ENCODE peak calls at places on chromosomes 5 and 9, in ten cellular contexts. One of them, this sample, is unnamed.

GRCh38 chr9:29312327-29312726 is 1739.0 kb upstream of the C9orf72 start:
- DNase-seq in fibroblast of lung: no peak
- DNase-seq in mammary epithelial cell: no peak
- DNase-seq in WTC11: no peak
- DNase-seq in left ventricle myocardium inferior: no peak
- DNase-seq in colonic mucosa: no peak
- DNase-seq in suprapubic skin: no peak
- DNase-seq in adrenal gland: no peak
- DNase-seq in foreskin fibroblast: no peak
- DNase-seq in GM13976: no peak
- DNase-seq in this sample: no peak

GRCh38 chr9:22208846-22209585 is 199.9 kb upstream of the CDKN2B start:
- DNase-seq in GM13976: no peak
- DNase-seq in mammary epithelial cell: peak
- DNase-seq in fibroblast of lung: peak
- DNase-seq in foreskin fibroblast: peak
- DNase-seq in left ventricle myocardium inferior: no peak
- DNase-seq in adrenal gland: no peak
- DNase-seq in colonic mucosa: no peak
- DNase-seq in suprapubic skin: no peak
- DNase-seq in WTC11: no peak
- DNase-seq in this sample: no peak

GRCh38 chr9:31304576-31304975 is 1079.9 kb upstream of the ACO1 start:
- DNase-seq in suprapubic skin: no peak
- DNase-seq in left ventricle myocardium inferior: no peak
- DNase-seq in fibroblast of lung: peak
- DNase-seq in WTC11: no peak
- DNase-seq in adrenal gland: no peak
- DNase-seq in GM13976: no peak
- DNase-seq in mammary epithelial cell: peak
- DNase-seq in colonic mucosa: no peak
- DNase-seq in foreskin fibroblast: peak
- DNase-seq in this sample: no peak

GRCh38 chr5:75885321-75885720 is 168.1 kb upstream of the POC5 start:
- DNase-seq in left ventricle myocardium inferior: no peak
- DNase-seq in colonic mucosa: no peak
- DNase-seq in foreskin fibroblast: no peak
- DNase-seq in suprapubic skin: no peak
- DNase-seq in WTC11: no peak
- DNase-seq in GM13976: no peak
- DNase-seq in mammary epithelial cell: no peak
- DNase-seq in adrenal gland: no peak
- DNase-seq in fibroblast of lung: no peak
- DNase-seq in this sample: no peak

GRCh38 chr5:173538654-173539053 is 77.8 kb downstream of the BOD1 start:
- DNase-seq in foreskin fibroblast: no peak
- DNase-seq in left ventricle myocardium inferior: no peak
- DNase-seq in mammary epithelial cell: no peak
- DNase-seq in GM13976: no peak
- DNase-seq in adrenal gland: no peak
- DNase-seq in colonic mucosa: no peak
- DNase-seq in fibroblast of lung: no peak
- DNase-seq in WTC11: no peak
- DNase-seq in suprapubic skin: no peak
- DNase-seq in this sample: no peak

GRCh38 chr9:78685471-78685870 is 388.5 kb downstream of the PSAT1 start:
- DNase-seq in GM13976: no peak
- DNase-seq in WTC11: no peak
- DNase-seq in suprapubic skin: no peak
- DNase-seq in mammary epithelial cell: peak
- DNase-seq in adrenal gland: no peak
- DNase-seq in colonic mucosa: no peak
- DNase-seq in left ventricle myocardium inferior: no peak
- DNase-seq in foreskin fibroblast: no peak
- DNase-seq in fibroblast of lung: no peak
- DNase-seq in this sample: no peak

GRCh38 chr5:73974871-73975351 is 348.9 kb downstream of the ARHGEF28 start:
- DNase-seq in WTC11: no peak
- DNase-seq in colonic mucosa: no peak
- DNase-seq in GM13976: no peak
- DNase-seq in fibroblast of lung: no peak
- DNase-seq in left ventricle myocardium inferior: peak
- DNase-seq in suprapubic skin: no peak
- DNase-seq in foreskin fibroblast: peak
- DNase-seq in adrenal gland: no peak
- DNase-seq in mammary epithelial cell: peak
- DNase-seq in this sample: no peak

GRCh38 chr9:23638837-23639426 is 187.1 kb downstream of the ELAVL2 start:
- DNase-seq in WTC11: no peak
- DNase-seq in colonic mucosa: no peak
- DNase-seq in adrenal gland: no peak
- DNase-seq in fibroblast of lung: no peak
- DNase-seq in left ventricle myocardium inferior: no peak
- DNase-seq in GM13976: no peak
- DNase-seq in suprapubic skin: no peak
- DNase-seq in mammary epithelial cell: peak
- DNase-seq in foreskin fibroblast: no peak
- DNase-seq in this sample: no peak

GRCh38 chr9:33329117-33329563 is 38.8 kb downstream of the NFX1 start:
- DNase-seq in colonic mucosa: peak
- DNase-seq in foreskin fibroblast: peak
- DNase-seq in mammary epithelial cell: peak
- DNase-seq in left ventricle myocardium inferior: no peak
- DNase-seq in adrenal gland: peak
- DNase-seq in fibroblast of lung: peak
- DNase-seq in suprapubic skin: no peak
- DNase-seq in WTC11: no peak
- DNase-seq in GM13976: no peak
- DNase-seq in this sample: no peak

GRCh38 chr5:66713998-66714397 is 117.8 kb downstream of the MAST4 start:
- DNase-seq in mammary epithelial cell: peak
- DNase-seq in adrenal gland: no peak
- DNase-seq in fibroblast of lung: no peak
- DNase-seq in suprapubic skin: no peak
- DNase-seq in foreskin fibroblast: peak
- DNase-seq in GM13976: no peak
- DNase-seq in WTC11: no peak
- DNase-seq in colonic mucosa: no peak
- DNase-seq in left ventricle myocardium inferior: no peak
- DNase-seq in this sample: no peak

GRCh38 chr9:14935917-14936316 is 25.7 kb upstream of the FREM1 start:
- DNase-seq in fibroblast of lung: no peak
- DNase-seq in foreskin fibroblast: no peak
- DNase-seq in mammary epithelial cell: no peak
- DNase-seq in suprapubic skin: no peak
- DNase-seq in left ventricle myocardium inferior: no peak
- DNase-seq in WTC11: no peak
- DNase-seq in colonic mucosa: no peak
- DNase-seq in GM13976: no peak
- DNase-seq in adrenal gland: no peak
- DNase-seq in this sample: no peak

GRCh38 chr5:61919920-61920319 is 386.1 kb upstream of the KIF2A start:
- DNase-seq in left ventricle myocardium inferior: no peak
- DNase-seq in foreskin fibroblast: no peak
- DNase-seq in suprapubic skin: no peak
- DNase-seq in fibroblast of lung: no peak
- DNase-seq in GM13976: no peak
- DNase-seq in colonic mucosa: no peak
- DNase-seq in mammary epithelial cell: peak
- DNase-seq in WTC11: no peak
- DNase-seq in adrenal gland: no peak
- DNase-seq in this sample: no peak

GRCh38 chr5:40406426-40407211 is 273.1 kb upstream of the PTGER4 start:
- DNase-seq in fibroblast of lung: peak
- DNase-seq in GM13976: no peak
- DNase-seq in colonic mucosa: no peak
- DNase-seq in suprapubic skin: no peak
- DNase-seq in WTC11: no peak
- DNase-seq in adrenal gland: no peak
- DNase-seq in left ventricle myocardium inferior: no peak
- DNase-seq in foreskin fibroblast: peak
- DNase-seq in mammary epithelial cell: no peak
- DNase-seq in this sample: no peak

GRCh38 chr5:120447706-120448239 is 16.3 kb upstream of the PRR16 start:
- DNase-seq in fibroblast of lung: no peak
- DNase-seq in GM13976: no peak
- DNase-seq in foreskin fibroblast: peak
- DNase-seq in suprapubic skin: no peak
- DNase-seq in WTC11: no peak
- DNase-seq in left ventricle myocardium inferior: no peak
- DNase-seq in mammary epithelial cell: peak
- DNase-seq in colonic mucosa: no peak
- DNase-seq in adrenal gland: no peak
- DNase-seq in this sample: no peak

GRCh38 chr5:113123563-113123962 is 147.0 kb downstream of the DCP2 start:
- DNase-seq in left ventricle myocardium inferior: no peak
- DNase-seq in colonic mucosa: no peak
- DNase-seq in WTC11: no peak
- DNase-seq in fibroblast of lung: no peak
- DNase-seq in mammary epithelial cell: no peak
- DNase-seq in suprapubic skin: no peak
- DNase-seq in GM13976: no peak
- DNase-seq in adrenal gland: no peak
- DNase-seq in foreskin fibroblast: no peak
- DNase-seq in this sample: no peak
- TF ChIP-seq CTCF in left ventricle myocardium inferior: peak
- TF ChIP-seq CTCF in colonic mucosa: no peak
- TF ChIP-seq CTCF in WTC11: peak
- TF ChIP-seq CTCF in fibroblast of lung: peak
- TF ChIP-seq CTCF in mammary epithelial cell: peak
- TF ChIP-seq CTCF in suprapubic skin: no peak
- TF ChIP-seq CTCF in GM13976: no peak
- TF ChIP-seq CTCF in adrenal gland: no peak
- TF ChIP-seq CTCF in foreskin fibroblast: peak
- TF ChIP-seq CTCF in this sample: peak

GRCh38 chr5:55232985-55233928 is at the start of gene CCNO:
- DNase-seq in foreskin fibroblast: peak
- DNase-seq in colonic mucosa: peak
- DNase-seq in left ventricle myocardium inferior: peak
- DNase-seq in suprapubic skin: peak
- DNase-seq in WTC11: peak
- DNase-seq in mammary epithelial cell: peak
- DNase-seq in fibroblast of lung: peak
- DNase-seq in GM13976: peak
- DNase-seq in adrenal gland: peak
- DNase-seq in this sample: no peak
- TF ChIP-seq CTCF in foreskin fibroblast: no peak
- TF ChIP-seq CTCF in colonic mucosa: no peak
- TF ChIP-seq CTCF in left ventricle myocardium inferior: no peak
- TF ChIP-seq CTCF in suprapubic skin: no peak
- TF ChIP-seq CTCF in WTC11: no peak
- TF ChIP-seq CTCF in mammary epithelial cell: peak
- TF ChIP-seq CTCF in fibroblast of lung: no peak
- TF ChIP-seq CTCF in GM13976: no peak
- TF ChIP-seq CTCF in adrenal gland: no peak
- TF ChIP-seq CTCF in this sample: peak

DNA sequence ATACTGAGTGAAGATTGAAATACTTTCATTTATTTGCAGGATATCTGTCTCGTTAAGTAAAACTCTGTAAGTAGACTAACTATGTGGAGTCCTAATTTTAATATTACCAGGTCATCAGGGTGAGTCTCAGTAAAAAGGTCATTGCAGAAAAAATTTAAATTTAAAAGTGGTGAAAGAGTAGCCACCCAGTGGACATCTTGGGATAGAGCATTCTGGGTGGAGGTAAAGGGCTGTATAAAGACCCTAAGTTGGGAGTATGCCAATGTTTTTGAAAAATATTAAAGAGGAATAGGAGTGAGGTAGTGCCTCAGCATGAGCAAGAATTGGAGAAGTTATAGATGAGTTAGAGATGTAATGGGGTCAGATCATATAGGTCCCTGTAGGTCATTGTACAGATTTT is 145.5 kb downstream of the HMHB1 start:
- DNase-seq in fibroblast of lung: no peak
- DNase-seq in colonic mucosa: no peak
- DNase-seq in foreskin fibroblast: no peak
- DNase-seq in left ventricle myocardium inferior: no peak
- DNase-seq in adrenal gland: no peak
- DNase-seq in GM13976: no peak
- DNase-seq in suprapubic skin: no peak
- DNase-seq in WTC11: no peak
- DNase-seq in mammary epithelial cell: no peak
- DNase-seq in this sample: no peak
- TF ChIP-seq CTCF in fibroblast of lung: peak
- TF ChIP-seq CTCF in colonic mucosa: no peak
- TF ChIP-seq CTCF in foreskin fibroblast: peak
- TF ChIP-seq CTCF in left ventricle myocardium inferior: peak
- TF ChIP-seq CTCF in adrenal gland: no peak
- TF ChIP-seq CTCF in GM13976: no peak
- TF ChIP-seq CTCF in suprapubic skin: no peak
- TF ChIP-seq CTCF in WTC11: peak
- TF ChIP-seq CTCF in mammary epithelial cell: peak
- TF ChIP-seq CTCF in this sample: peak

GRCh38 chr9:72428329-72428728 is 63.3 kb upstream of the ZFAND5 start:
- DNase-seq in mammary epithelial cell: peak
- DNase-seq in colonic mucosa: no peak
- DNase-seq in suprapubic skin: no peak
- DNase-seq in adrenal gland: no peak
- DNase-seq in foreskin fibroblast: peak
- DNase-seq in left ventricle myocardium inferior: no peak
- DNase-seq in fibroblast of lung: peak
- DNase-seq in WTC11: no peak
- DNase-seq in GM13976: no peak
- DNase-seq in this sample: no peak

GRCh38 chr9:72422214-72422613 is 57.2 kb upstream of the ZFAND5 start:
- DNase-seq in left ventricle myocardium inferior: no peak
- DNase-seq in adrenal gland: no peak
- DNase-seq in colonic mucosa: no peak
- DNase-seq in suprapubic skin: no peak
- DNase-seq in foreskin fibroblast: no peak
- DNase-seq in fibroblast of lung: no peak
- DNase-seq in WTC11: no peak
- DNase-seq in mammary epithelial cell: no peak
- DNase-seq in GM13976: no peak
- DNase-seq in this sample: no peak

GRCh38 chr9:72431036-72431435 is 66.0 kb upstream of the ZFAND5 start:
- DNase-seq in colonic mucosa: no peak
- DNase-seq in WTC11: no peak
- DNase-seq in left ventricle myocardium inferior: no peak
- DNase-seq in adrenal gland: no peak
- DNase-seq in GM13976: no peak
- DNase-seq in suprapubic skin: no peak
- DNase-seq in mammary epithelial cell: no peak
- DNase-seq in fibroblast of lung: no peak
- DNase-seq in foreskin fibroblast: no peak
- DNase-seq in this sample: no peak

GRCh38 chr9:72424131-72424530 is 59.1 kb upstream of the ZFAND5 start:
- DNase-seq in foreskin fibroblast: no peak
- DNase-seq in left ventricle myocardium inferior: no peak
- DNase-seq in adrenal gland: no peak
- DNase-seq in fibroblast of lung: no peak
- DNase-seq in colonic mucosa: no peak
- DNase-seq in WTC11: no peak
- DNase-seq in suprapubic skin: no peak
- DNase-seq in GM13976: no peak
- DNase-seq in mammary epithelial cell: no peak
- DNase-seq in this sample: no peak

DNA sequence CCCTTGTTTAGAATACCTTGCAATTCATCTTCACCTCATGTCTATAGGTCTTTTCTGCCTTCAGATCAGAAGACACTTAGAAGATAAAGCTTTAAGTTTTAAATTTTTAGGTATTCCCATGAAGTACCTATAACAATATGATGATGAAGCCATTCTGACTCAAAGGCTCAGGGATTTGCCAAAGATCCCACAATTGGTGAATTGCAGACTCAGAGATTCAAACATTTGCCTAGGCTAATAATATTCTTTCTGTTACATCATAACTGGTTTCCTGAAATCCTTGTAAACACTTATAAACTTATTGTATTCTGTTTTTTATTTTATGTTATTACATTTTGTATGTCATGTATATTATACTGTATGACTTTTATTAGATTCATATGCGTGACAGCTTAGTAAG is 62.8 kb upstream of the ZFAND5 start:
- DNase-seq in suprapubic skin: no peak
- DNase-seq in colonic mucosa: no peak
- DNase-seq in mammary epithelial cell: no peak
- DNase-seq in adrenal gland: no peak
- DNase-seq in GM13976: no peak
- DNase-seq in WTC11: no peak
- DNase-seq in fibroblast of lung: no peak
- DNase-seq in foreskin fibroblast: peak
- DNase-seq in left ventricle myocardium inferior: no peak
- DNase-seq in this sample: no peak
- TF ChIP-seq CTCF in suprapubic skin: no peak
- TF ChIP-seq CTCF in colonic mucosa: no peak
- TF ChIP-seq CTCF in mammary epithelial cell: no peak
- TF ChIP-seq CTCF in adrenal gland: no peak
- TF ChIP-seq CTCF in GM13976: no peak
- TF ChIP-seq CTCF in WTC11: no peak
- TF ChIP-seq CTCF in fibroblast of lung: no peak
- TF ChIP-seq CTCF in foreskin fibroblast: no peak
- TF ChIP-seq CTCF in left ventricle myocardium inferior: no peak
- TF ChIP-seq CTCF in this sample: no peak